ENCODE peak calls at places on chromosomes 2 and 18, in six cellular contexts. J is ACHN, H is MCF 10A, B is astrocyte of the cerebellum, N is T follicular helper cell, L is NCI-H1436. Z is an unnamed sample.

GRCh38 chr2:197270601-197271000 is 40.0 kb downstream of the ANKRD44 start:
- DNase-seq in J (no peak), H (no peak), B (no peak), N (no peak), L (no peak), Z (no peak)

GRCh38 chr2:226799211-226799975 is at the start of gene IRS1:
- DNase-seq in J (peak; percentile 84), H (peak; percentile 55), B (peak; percentile 70), N (peak; percentile 51), L (peak; percentile 70), Z (no peak)

GRCh38 chr2:8597526-8598225 is 84.2 kb upstream of the ID2 start:
- DNase-seq in J (no peak), H (no peak), B (no peak), N (no peak), L (no peak), Z (no peak)

GRCh38 chr2:18926633-18927524 is 337.5 kb upstream of the NT5C1B start:
- DNase-seq in J (no peak), H (no peak), B (peak; percentile 38), N (no peak), L (no peak), Z (no peak)

GRCh38 chr18:7821784-7822183 is 254.7 kb downstream of the PTPRM start:
- DNase-seq in J (no peak), H (no peak), B (no peak), N (no peak), L (no peak), Z (no peak)

GRCh38 chr2:168056242-168056641 is 191.2 kb downstream of the STK39 start:
- DNase-seq in J (no peak), H (no peak), B (no peak), N (no peak), L (no peak), Z (no peak)

GRCh38 chr18:52339891-52340371 is at the start of gene DCC:
- DNase-seq in J (peak; percentile 18), H (peak; percentile 6), B (peak; percentile 45), N (no peak), L (no peak), Z (peak; percentile 1)

GRCh38 chr2:167925775-167926174 is 321.6 kb downstream of the STK39 start:
- DNase-seq in J (no peak), H (peak; percentile 27), B (no peak), N (no peak), L (no peak), Z (no peak)

GRCh38 chr2:228493852-228494251 is 312.4 kb upstream of the SPHKAP start:
- DNase-seq in J (no peak), H (no peak), B (no peak), N (no peak), L (no peak), Z (no peak)

GRCh38 chr18:65257157-65257556 is 493.7 kb upstream of the CDH7 start:
- DNase-seq in J (no peak), H (no peak), B (no peak), N (no peak), L (no peak), Z (no peak)